ENCODE peak calls at places on chromosomes 13 and 19, in four cellular contexts. One of them, this sample, is unnamed.

GRCh38 chr13:90246946-90247345 is 1100.5 kb upstream of the MIR17HG start:
- DNase-seq in spleen: no peak
- DNase-seq in left ventricle myocardium inferior: no peak
- DNase-seq in breast epithelium: no peak
- DNase-seq in this sample: no peak

GRCh38 chr13:99351772-99352171 is 44.6 kb upstream of the GPR183 start:
- DNase-seq in spleen: no peak
- DNase-seq in left ventricle myocardium inferior: no peak
- DNase-seq in breast epithelium: no peak
- DNase-seq in this sample: no peak

GRCh38 chr13:30895773-30896172 is 10.3 kb upstream of the MEDAG start:
- DNase-seq in spleen: no peak
- DNase-seq in left ventricle myocardium inferior: peak; percentile 52
- DNase-seq in breast epithelium: peak; percentile 49
- DNase-seq in this sample: peak; percentile 46

GRCh38 chr13:39765801-39766463 is 110.5 kb downstream of the COG6 start:
- DNase-seq in spleen: no peak
- DNase-seq in left ventricle myocardium inferior: peak; percentile 35
- DNase-seq in breast epithelium: peak; percentile 88
- DNase-seq in this sample: peak; percentile 76

GRCh38 chr19:15379996-15380647 is 535 bp upstream of the AKAP8 start:
- DNase-seq in spleen: no peak
- DNase-seq in left ventricle myocardium inferior: peak; percentile 50
- DNase-seq in breast epithelium: peak; percentile 70
- DNase-seq in this sample: peak; percentile 53

GRCh38 chr19:15448778-15449619 is 757 bp downstream of the WIZ start:
- DNase-seq in spleen: peak; percentile 86
- DNase-seq in left ventricle myocardium inferior: no peak
- DNase-seq in breast epithelium: no peak
- DNase-seq in this sample: no peak

GRCh38 chr13:72141845-72142470 is 275.0 kb upstream of the DACH1 start:
- DNase-seq in spleen: no peak
- DNase-seq in left ventricle myocardium inferior: no peak
- DNase-seq in breast epithelium: no peak
- DNase-seq in this sample: no peak

GRCh38 chr13:83167203-83167602 is 715.1 kb downstream of the SLITRK1 start:
- DNase-seq in spleen: no peak
- DNase-seq in left ventricle myocardium inferior: no peak
- DNase-seq in breast epithelium: no peak
- DNase-seq in this sample: no peak

GRCh38 chr19:18596752-18597157 is 8.2 kb downstream of the REX1BD start:
- DNase-seq in spleen: peak; percentile 80
- DNase-seq in left ventricle myocardium inferior: peak; percentile 53
- DNase-seq in breast epithelium: no peak
- DNase-seq in this sample: no peak

GRCh38 chr19:18606281-18607221 is at the start of gene CRLF1:
- DNase-seq in spleen: no peak
- DNase-seq in left ventricle myocardium inferior: no peak
- DNase-seq in breast epithelium: no peak
- DNase-seq in this sample: no peak

GRCh38 chr13:29162638-29163037 is 342.5 kb downstream of the MTUS2 start:
- DNase-seq in spleen: no peak
- DNase-seq in left ventricle myocardium inferior: no peak
- DNase-seq in breast epithelium: no peak
- DNase-seq in this sample: no peak

GRCh38 chr13:43730642-43731041 is 56.1 kb downstream of the ENOX1 start:
- DNase-seq in spleen: no peak
- DNase-seq in left ventricle myocardium inferior: no peak
- DNase-seq in breast epithelium: no peak
- DNase-seq in this sample: no peak

GRCh38 chr19:36771275-36772231 is 1.1 kb downstream of the ZNF850 start:
- DNase-seq in spleen: peak; percentile 76
- DNase-seq in left ventricle myocardium inferior: peak; percentile 70
- DNase-seq in breast epithelium: peak; percentile 62
- DNase-seq in this sample: peak; percentile 74

GRCh38 chr19:34475026-34475974 is 6.3 kb upstream of the WTIP start:
- DNase-seq in spleen: no peak
- DNase-seq in left ventricle myocardium inferior: no peak
- DNase-seq in breast epithelium: no peak
- DNase-seq in this sample: no peak

GRCh38 chr19:52094526-52094925 is 1.0 kb downstream of the ZNF841 start:
- DNase-seq in spleen: no peak
- DNase-seq in left ventricle myocardium inferior: no peak
- DNase-seq in breast epithelium: no peak
- DNase-seq in this sample: no peak

GRCh38 chr13:40164137-40164536 is 502.3 kb downstream of the FOXO1 start:
- DNase-seq in spleen: no peak
- DNase-seq in left ventricle myocardium inferior: no peak
- DNase-seq in breast epithelium: no peak
- DNase-seq in this sample: no peak

GRCh38 chr19:32555786-32556185 is 25.2 kb upstream of the PDCD5 start:
- DNase-seq in spleen: no peak
- DNase-seq in left ventricle myocardium inferior: no peak
- DNase-seq in breast epithelium: no peak
- DNase-seq in this sample: no peak

GRCh38 chr19:3450796-3451411 is 29.4 kb downstream of the SMIM24 start:
- DNase-seq in spleen: no peak
- DNase-seq in left ventricle myocardium inferior: peak; percentile 65
- DNase-seq in breast epithelium: no peak
- DNase-seq in this sample: no peak

GRCh38 chr13:41858783-41859182 is 102.1 kb downstream of the VWA8 start:
- DNase-seq in spleen: no peak
- DNase-seq in left ventricle myocardium inferior: no peak
- DNase-seq in breast epithelium: no peak
- DNase-seq in this sample: no peak

GRCh38 chr13:23547000-23547590 is 23.1 kb upstream of the TNFRSF19 start:
- DNase-seq in spleen: no peak
- DNase-seq in left ventricle myocardium inferior: peak; percentile 62
- DNase-seq in breast epithelium: no peak
- DNase-seq in this sample: peak; percentile 41

GRCh38 chr19:8552810-8553209 is 24.4 kb downstream of the MYO1F start:
- DNase-seq in spleen: no peak
- DNase-seq in left ventricle myocardium inferior: no peak
- DNase-seq in breast epithelium: no peak
- DNase-seq in this sample: no peak

GRCh38 chr13:99496322-99497142 is 4.7 kb upstream of the TM9SF2 start:
- DNase-seq in spleen: peak; percentile 84
- DNase-seq in left ventricle myocardium inferior: peak; percentile 35
- DNase-seq in breast epithelium: peak; percentile 42
- DNase-seq in this sample: peak; percentile 17

GRCh38 chr13:64510698-64511097 is 2719.4 kb downstream of the PCDH9 start:
- DNase-seq in spleen: no peak
- DNase-seq in left ventricle myocardium inferior: no peak
- DNase-seq in breast epithelium: no peak
- DNase-seq in this sample: no peak

GRCh38 chr19:33971073-33971472 is 174.4 kb downstream of the KCTD15 start:
- DNase-seq in spleen: no peak
- DNase-seq in left ventricle myocardium inferior: no peak
- DNase-seq in breast epithelium: no peak
- DNase-seq in this sample: no peak

GRCh38 chr19:5131031-5131865 is 162.3 kb downstream of the KDM4B start:
- DNase-seq in spleen: peak; percentile 94
- DNase-seq in left ventricle myocardium inferior: no peak
- DNase-seq in breast epithelium: no peak
- DNase-seq in this sample: peak; percentile 65

GRCh38 chr19:5128932-5129389 is 160.0 kb downstream of the KDM4B start:
- DNase-seq in spleen: no peak
- DNase-seq in left ventricle myocardium inferior: no peak
- DNase-seq in breast epithelium: no peak
- DNase-seq in this sample: peak; percentile 47

GRCh38 chr19:5128251-5128931 is 159.5 kb downstream of the KDM4B start:
- DNase-seq in spleen: no peak
- DNase-seq in left ventricle myocardium inferior: peak; percentile 68
- DNase-seq in breast epithelium: no peak
- DNase-seq in this sample: peak; percentile 77

GRCh38 chr19:5130371-5131030 is 161.6 kb downstream of the KDM4B start:
- DNase-seq in spleen: peak; percentile 90
- DNase-seq in left ventricle myocardium inferior: no peak
- DNase-seq in breast epithelium: no peak
- DNase-seq in this sample: no peak

GRCh38 chr19:5129691-5130090 is 160.8 kb downstream of the KDM4B start:
- DNase-seq in spleen: no peak
- DNase-seq in left ventricle myocardium inferior: no peak
- DNase-seq in breast epithelium: no peak
- DNase-seq in this sample: no peak
- H3K4me1 ChIP-seq in spleen: peaks cover 47% of the 10 kb centered on the region
- H3K4me1 ChIP-seq in left ventricle myocardium inferior: peaks cover 47% of the 10 kb centered on the region
- H3K4me1 ChIP-seq in breast epithelium: peaks cover 6% of the 10 kb centered on the region
- H3K4me1 ChIP-seq in this sample: peaks cover 45% of the 10 kb centered on the region

DNA sequence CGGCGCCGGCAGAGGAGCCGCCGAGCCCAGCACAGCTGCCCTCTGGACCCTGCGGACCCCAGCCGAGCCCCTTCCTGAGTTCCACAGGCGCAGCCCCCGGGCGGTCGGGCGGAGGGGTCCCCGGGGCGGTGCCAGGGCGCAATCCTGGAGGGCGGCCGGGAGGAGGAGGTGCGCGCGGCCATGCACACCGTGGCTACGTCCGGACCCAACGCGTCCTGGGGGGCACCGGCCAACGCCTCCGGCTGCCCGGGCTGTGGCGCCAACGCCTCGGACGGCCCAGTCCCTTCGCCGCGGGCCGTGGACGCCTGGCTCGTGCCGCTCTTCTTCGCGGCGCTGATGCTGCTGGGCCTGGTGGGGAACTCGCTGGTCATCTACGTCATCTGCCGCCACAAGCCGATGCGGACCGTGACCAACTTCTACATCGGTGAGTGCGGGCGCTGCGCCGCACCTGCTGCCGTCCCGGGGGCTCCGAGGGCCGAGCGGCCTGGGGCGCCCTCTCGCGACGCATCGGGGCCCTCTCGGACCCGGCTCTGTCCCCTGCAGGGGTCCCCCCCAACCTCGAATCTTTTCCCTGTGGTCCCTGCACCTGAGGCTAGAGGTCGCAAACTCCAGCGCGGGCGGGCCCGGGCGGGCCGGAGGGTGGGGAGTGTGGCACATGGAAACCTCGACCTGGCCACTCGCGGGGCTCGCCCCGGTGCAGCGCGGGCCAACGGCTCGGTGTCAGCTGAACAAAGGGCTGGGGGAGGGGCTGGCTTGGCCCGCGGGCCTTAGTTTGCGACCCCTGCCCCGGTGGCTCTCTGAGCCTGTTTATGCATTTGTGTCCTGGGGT is at the start of gene KISS1R:
- DNase-seq in spleen: peak; percentile 92
- DNase-seq in left ventricle myocardium inferior: no peak
- DNase-seq in breast epithelium: no peak
- DNase-seq in this sample: no peak
- H3K27me3 ChIP-seq in spleen: peaks cover 44% of the 10 kb centered on the region
- H3K27me3 ChIP-seq in left ventricle myocardium inferior: peaks cover 56% of the 10 kb centered on the region
- H3K27me3 ChIP-seq in breast epithelium: peaks cover 36% of the 10 kb centered on the region
- H3K27me3 ChIP-seq in this sample: peaks cover 30% of the 10 kb centered on the region

DNA sequence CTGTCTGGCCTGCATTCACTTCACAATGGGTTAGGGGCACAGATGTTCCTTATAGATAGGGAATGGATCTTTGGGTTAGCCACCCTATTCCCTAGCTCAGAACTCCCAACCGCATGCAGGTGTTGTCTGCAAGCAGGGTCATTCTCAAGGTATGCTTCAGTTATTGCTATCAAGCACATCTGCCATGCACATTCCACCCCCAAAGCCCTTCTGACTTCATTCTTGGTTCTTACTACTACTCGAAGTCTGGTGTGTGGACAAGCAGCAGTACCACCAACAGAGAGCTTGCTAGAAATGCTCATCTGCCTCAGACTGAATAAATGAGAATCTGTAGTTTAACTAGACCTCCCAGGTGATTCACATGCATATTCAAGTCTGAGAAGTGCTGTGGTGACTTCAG is 31.3 kb downstream of the SERPINE3 start:
- DNase-seq in spleen: no peak
- DNase-seq in left ventricle myocardium inferior: no peak
- DNase-seq in breast epithelium: no peak
- DNase-seq in this sample: no peak
- H3K36me3 ChIP-seq in spleen: peaks cover 100% of the 10 kb centered on the region
- H3K36me3 ChIP-seq in left ventricle myocardium inferior: peaks cover 78% of the 10 kb centered on the region
- H3K36me3 ChIP-seq in breast epithelium: peaks cover 12% of the 10 kb centered on the region
- H3K36me3 ChIP-seq in this sample: peaks cover 21% of the 10 kb centered on the region

GRCh38 chr13:33271759-33272158 is 13.8 kb downstream of the STARD13 start:
- DNase-seq in spleen: no peak
- DNase-seq in left ventricle myocardium inferior: no peak
- DNase-seq in breast epithelium: no peak
- DNase-seq in this sample: no peak
- H3K4me1 ChIP-seq in spleen: no peaks in the 10 kb centered on the region
- H3K4me1 ChIP-seq in left ventricle myocardium inferior: peaks cover 100% of the 10 kb centered on the region
- H3K4me1 ChIP-seq in breast epithelium: no peaks in the 10 kb centered on the region
- H3K4me1 ChIP-seq in this sample: peaks cover 59% of the 10 kb centered on the region

GRCh38 chr13:110853235-110853721 is 61.6 kb downstream of the ANKRD10 start:
- DNase-seq in spleen: no peak
- DNase-seq in left ventricle myocardium inferior: no peak
- DNase-seq in breast epithelium: no peak
- DNase-seq in this sample: no peak
- H3K27me3 ChIP-seq in spleen: no peaks in the 10 kb centered on the region
- H3K27me3 ChIP-seq in left ventricle myocardium inferior: peaks cover 22% of the 10 kb centered on the region
- H3K27me3 ChIP-seq in breast epithelium: no peaks in the 10 kb centered on the region
- H3K27me3 ChIP-seq in this sample: no peaks in the 10 kb centered on the region

DNA sequence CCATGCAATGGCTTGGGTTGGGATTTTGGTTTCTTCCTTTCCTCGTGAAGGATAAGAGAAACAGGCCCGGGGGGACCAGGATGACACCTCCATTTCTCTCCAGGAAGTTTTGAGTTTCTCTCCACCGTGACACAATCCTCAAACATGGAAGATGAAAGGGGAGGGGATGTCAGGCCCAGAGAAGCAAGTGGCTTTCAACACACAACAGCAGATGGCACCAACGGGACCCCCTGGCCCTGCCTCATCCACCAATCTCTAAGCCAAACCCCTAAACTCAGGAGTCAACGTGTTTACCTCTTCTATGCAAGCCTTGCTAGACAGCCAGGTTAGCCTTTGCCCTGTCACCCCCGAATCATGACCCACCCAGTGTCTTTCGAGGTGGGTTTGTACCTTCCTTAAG is 24.1 kb downstream of the SPC24 start:
- DNase-seq in spleen: no peak
- DNase-seq in left ventricle myocardium inferior: no peak
- DNase-seq in breast epithelium: no peak
- DNase-seq in this sample: no peak
- H3K36me3 ChIP-seq in spleen: peaks cover 83% of the 10 kb centered on the region
- H3K36me3 ChIP-seq in left ventricle myocardium inferior: peaks cover 52% of the 10 kb centered on the region
- H3K36me3 ChIP-seq in breast epithelium: no peaks in the 10 kb centered on the region
- H3K36me3 ChIP-seq in this sample: peaks cover 12% of the 10 kb centered on the region

DNA sequence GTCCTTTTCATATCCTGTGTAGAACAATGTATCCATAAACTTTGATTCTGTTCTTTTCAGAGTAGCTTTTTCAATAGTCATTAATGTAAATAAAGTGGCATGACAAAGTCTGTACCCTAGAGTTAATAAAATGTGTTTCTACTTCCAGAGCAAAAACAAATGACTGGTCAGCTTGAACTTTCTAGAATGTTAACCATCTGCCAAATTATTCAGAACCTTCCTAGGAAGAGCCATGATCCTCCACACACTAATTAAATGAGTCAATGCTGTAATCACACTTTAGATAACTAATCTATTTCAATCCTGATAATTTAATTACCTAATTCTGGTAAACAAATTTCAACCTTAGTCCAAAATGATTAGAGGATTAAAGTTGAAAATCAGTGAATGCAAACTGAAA is 73.1 kb downstream of the DIAPH3 start:
- DNase-seq in spleen: no peak
- DNase-seq in left ventricle myocardium inferior: no peak
- DNase-seq in breast epithelium: no peak
- DNase-seq in this sample: no peak
- H3K4me1 ChIP-seq in spleen: no peaks in the 10 kb centered on the region
- H3K4me1 ChIP-seq in left ventricle myocardium inferior: no peaks in the 10 kb centered on the region
- H3K4me1 ChIP-seq in breast epithelium: no peaks in the 10 kb centered on the region
- H3K4me1 ChIP-seq in this sample: no peaks in the 10 kb centered on the region